ENCODE peak calls at places on chromosomes 13 and 19, in nine cellular contexts. O is osteocyte; D is C1 segment of cervical spinal cord; T is brain microvascular endothelial cell; L is mesenchymal stem cell; A is HFFc6; V is GM12878; B is foreskin keratinocyte; P is activated T-cell treated with anti-CD3 and anti-CD28 coated beads, Interleukin-2, amount 50 U/mL, for 4 hours. I is an unnamed sample.

GRCh38 chr13:39095500-39095899 is 57.2 kb downstream of the NHLRC3 start:
- DNase-seq in O (no peak), D (no peak), T (no peak), L (no peak), A (no peak), V (no peak), B (no peak), P (no peak), I (no peak)

GRCh38 chr19:39052243-39052746 is 19.9 kb upstream of the FBXO27 start:
- DNase-seq in O (peak), D (peak), T (peak), L (peak), A (no peak), V (no peak), B (no peak), P (peak), I (peak)

GRCh38 chr19:43711751-43712355 is 4.0 kb upstream of the IRGC start:
- DNase-seq in O (no peak), D (no peak), T (no peak), L (no peak), A (peak), V (no peak), B (no peak), P (no peak), I (no peak)

GRCh38 chr19:3809881-3810707 is 23.9 kb upstream of the MATK start:
- DNase-seq in O (no peak), D (no peak), T (no peak), L (no peak), A (no peak), V (no peak), B (no peak), P (no peak), I (no peak)

GRCh38 chr19:47157455-47158321 is 27.1 kb downstream of the SAE1 start:
- DNase-seq in O (no peak), D (no peak), T (peak), L (peak), A (peak), V (no peak), B (peak), P (peak), I (peak)

GRCh38 chr19:50791594-50792245 is 1.5 kb downstream of the ACP4 start:
- DNase-seq in O (no peak), D (no peak), T (no peak), L (no peak), A (no peak), V (no peak), B (no peak), P (no peak), I (no peak)

GRCh38 chr19:52170863-52171320 is 529 bp downstream of the ZNF836 start:
- DNase-seq in O (no peak), D (peak), T (no peak), L (peak), A (no peak), V (no peak), B (no peak), P (no peak), I (no peak)

GRCh38 chr19:19276386-19276785 is 3.3 kb upstream of the TM6SF2 start:
- DNase-seq in O (no peak), D (no peak), T (peak), L (peak), A (peak), V (no peak), B (no peak), P (no peak), I (no peak)

GRCh38 chr13:110228936-110229904 is 77.7 kb downstream of the COL4A1 start:
- DNase-seq in O (peak), D (no peak), T (peak), L (peak), A (no peak), V (no peak), B (no peak), P (no peak), I (no peak)

GRCh38 chr13:83905641-83906040 is 23.4 kb upstream of the SLITRK1 start:
- DNase-seq in O (no peak), D (no peak), T (no peak), L (no peak), A (no peak), V (no peak), B (no peak), P (no peak), I (no peak)